ENCODE peak calls at places on chromosome 4, in ten cellular contexts. One of them, this sample, is unnamed.

GRCh38 chr4:7612311-7612710 is 177.6 kb upstream of the PSAPL1 start:
- DNase-seq in CD8-positive, alpha-beta T cell: no peak
- DNase-seq in EH: no peak
- DNase-seq in HCEC 1CT: no peak
- DNase-seq in retina: no peak
- DNase-seq in stimulated activated CD8-positive, alpha-beta memory T cell treated with anti-CD3 and anti-CD28 coated beads, Interleukin-12 subunit alpha, Interleukin-12 subunit beta, amount 100 ng/mL, for 1 hour: no peak
- DNase-seq in GM23338: no peak
- DNase-seq in iPS DF 6.9: no peak
- DNase-seq in head of caudate nucleus: no peak
- DNase-seq in GM23248: no peak
- DNase-seq in this sample: no peak

GRCh38 chr4:172962564-172963353 is 205.9 kb upstream of the GALNT7 start:
- DNase-seq in retina: no peak
- DNase-seq in GM23338: no peak
- DNase-seq in head of caudate nucleus: no peak
- DNase-seq in HCEC 1CT: peak; percentile 56
- DNase-seq in stimulated activated CD8-positive, alpha-beta memory T cell treated with anti-CD3 and anti-CD28 coated beads, Interleukin-12 subunit alpha, Interleukin-12 subunit beta, amount 100 ng/mL, for 1 hour: no peak
- DNase-seq in EH: peak; percentile 73
- DNase-seq in iPS DF 6.9: no peak
- DNase-seq in CD8-positive, alpha-beta T cell: no peak
- DNase-seq in GM23248: peak; percentile 13
- DNase-seq in this sample: no peak

GRCh38 chr4:5796976-5797375 is 86.0 kb downstream of the EVC start:
- DNase-seq in iPS DF 6.9: no peak
- DNase-seq in CD8-positive, alpha-beta T cell: no peak
- DNase-seq in GM23248: no peak
- DNase-seq in EH: no peak
- DNase-seq in GM23338: no peak
- DNase-seq in head of caudate nucleus: no peak
- DNase-seq in retina: no peak
- DNase-seq in HCEC 1CT: no peak
- DNase-seq in stimulated activated CD8-positive, alpha-beta memory T cell treated with anti-CD3 and anti-CD28 coated beads, Interleukin-12 subunit alpha, Interleukin-12 subunit beta, amount 100 ng/mL, for 1 hour: no peak
- DNase-seq in this sample: no peak

GRCh38 chr4:94277539-94277938 is 65.1 kb downstream of the HPGDS start:
- DNase-seq in stimulated activated CD8-positive, alpha-beta memory T cell treated with anti-CD3 and anti-CD28 coated beads, Interleukin-12 subunit alpha, Interleukin-12 subunit beta, amount 100 ng/mL, for 1 hour: no peak
- DNase-seq in GM23338: no peak
- DNase-seq in CD8-positive, alpha-beta T cell: no peak
- DNase-seq in retina: no peak
- DNase-seq in EH: peak; percentile 13
- DNase-seq in head of caudate nucleus: no peak
- DNase-seq in iPS DF 6.9: no peak
- DNase-seq in HCEC 1CT: no peak
- DNase-seq in GM23248: no peak
- DNase-seq in this sample: no peak

GRCh38 chr4:40254961-40255721 is 58.3 kb downstream of the RHOH start:
- DNase-seq in EH: peak; percentile 83
- DNase-seq in head of caudate nucleus: no peak
- DNase-seq in iPS DF 6.9: no peak
- DNase-seq in HCEC 1CT: peak; percentile 69
- DNase-seq in GM23338: no peak
- DNase-seq in CD8-positive, alpha-beta T cell: no peak
- DNase-seq in retina: peak; percentile 24
- DNase-seq in GM23248: peak; percentile 64
- DNase-seq in stimulated activated CD8-positive, alpha-beta memory T cell treated with anti-CD3 and anti-CD28 coated beads, Interleukin-12 subunit alpha, Interleukin-12 subunit beta, amount 100 ng/mL, for 1 hour: no peak
- DNase-seq in this sample: no peak

GRCh38 chr4:85637778-85638177 is 162.8 kb downstream of the ARHGAP24 start:
- DNase-seq in EH: peak; percentile 6
- DNase-seq in head of caudate nucleus: no peak
- DNase-seq in stimulated activated CD8-positive, alpha-beta memory T cell treated with anti-CD3 and anti-CD28 coated beads, Interleukin-12 subunit alpha, Interleukin-12 subunit beta, amount 100 ng/mL, for 1 hour: no peak
- DNase-seq in retina: no peak
- DNase-seq in GM23248: no peak
- DNase-seq in CD8-positive, alpha-beta T cell: no peak
- DNase-seq in iPS DF 6.9: no peak
- DNase-seq in GM23338: no peak
- DNase-seq in HCEC 1CT: no peak
- DNase-seq in this sample: no peak

GRCh38 chr4:185899833-185900232 is 87.8 kb upstream of the SORBS2 start:
- DNase-seq in head of caudate nucleus: no peak
- DNase-seq in CD8-positive, alpha-beta T cell: no peak
- DNase-seq in EH: no peak
- DNase-seq in HCEC 1CT: no peak
- DNase-seq in GM23338: no peak
- DNase-seq in retina: no peak
- DNase-seq in GM23248: no peak
- DNase-seq in iPS DF 6.9: no peak
- DNase-seq in stimulated activated CD8-positive, alpha-beta memory T cell treated with anti-CD3 and anti-CD28 coated beads, Interleukin-12 subunit alpha, Interleukin-12 subunit beta, amount 100 ng/mL, for 1 hour: no peak
- DNase-seq in this sample: no peak

GRCh38 chr4:74855879-74856278 is 61.6 kb upstream of the BTC start:
- DNase-seq in GM23338: no peak
- DNase-seq in iPS DF 6.9: no peak
- DNase-seq in retina: no peak
- DNase-seq in CD8-positive, alpha-beta T cell: no peak
- DNase-seq in GM23248: no peak
- DNase-seq in HCEC 1CT: no peak
- DNase-seq in head of caudate nucleus: no peak
- DNase-seq in EH: no peak
- DNase-seq in stimulated activated CD8-positive, alpha-beta memory T cell treated with anti-CD3 and anti-CD28 coated beads, Interleukin-12 subunit alpha, Interleukin-12 subunit beta, amount 100 ng/mL, for 1 hour: no peak
- DNase-seq in this sample: no peak

GRCh38 chr4:74793757-74794340 is 474 bp downstream of the BTC start:
- DNase-seq in iPS DF 6.9: peak; percentile 50
- DNase-seq in CD8-positive, alpha-beta T cell: no peak
- DNase-seq in GM23338: peak; percentile 91
- DNase-seq in head of caudate nucleus: peak; percentile 4
- DNase-seq in GM23248: peak; percentile 48
- DNase-seq in stimulated activated CD8-positive, alpha-beta memory T cell treated with anti-CD3 and anti-CD28 coated beads, Interleukin-12 subunit alpha, Interleukin-12 subunit beta, amount 100 ng/mL, for 1 hour: no peak
- DNase-seq in EH: peak; percentile 15
- DNase-seq in HCEC 1CT: peak; percentile 20
- DNase-seq in retina: peak; percentile 88
- DNase-seq in this sample: no peak

GRCh38 chr4:88937081-88937480 is 119.9 kb downstream of the FAM13A start:
- DNase-seq in retina: no peak
- DNase-seq in EH: peak; percentile 55
- DNase-seq in CD8-positive, alpha-beta T cell: no peak
- DNase-seq in stimulated activated CD8-positive, alpha-beta memory T cell treated with anti-CD3 and anti-CD28 coated beads, Interleukin-12 subunit alpha, Interleukin-12 subunit beta, amount 100 ng/mL, for 1 hour: no peak
- DNase-seq in HCEC 1CT: no peak
- DNase-seq in iPS DF 6.9: no peak
- DNase-seq in GM23338: no peak
- DNase-seq in head of caudate nucleus: no peak
- DNase-seq in GM23248: peak; percentile 14
- DNase-seq in this sample: no peak

GRCh38 chr4:53508446-53508845 is 82.8 kb downstream of the LNX1 start:
- DNase-seq in stimulated activated CD8-positive, alpha-beta memory T cell treated with anti-CD3 and anti-CD28 coated beads, Interleukin-12 subunit alpha, Interleukin-12 subunit beta, amount 100 ng/mL, for 1 hour: no peak
- DNase-seq in EH: peak; percentile 89
- DNase-seq in retina: no peak
- DNase-seq in HCEC 1CT: peak; percentile 58
- DNase-seq in head of caudate nucleus: no peak
- DNase-seq in GM23248: peak; percentile 70
- DNase-seq in iPS DF 6.9: no peak
- DNase-seq in GM23338: no peak
- DNase-seq in CD8-positive, alpha-beta T cell: no peak
- DNase-seq in this sample: no peak

This sample was measured in memory B cell.